ENCODE peak calls at places on chromosome 15, in seven cellular contexts. O is HepG2, K is spleen, L is body of pancreas, A is adrenal gland, E is uterus, V is esophagus squamous epithelium. Q is an unnamed sample.

GRCh38 chr15:101198820-101199219 is 53.0 kb downstream of the CHSY1 start:
- DNase-seq in A (no peak), L (no peak), V (no peak), O (no peak), K (no peak), E (no peak), Q (no peak)

GRCh38 chr15:71752604-71753289 is 57.6 kb upstream of the NR2E3 start:
- DNase-seq in O (peak; percentile 44), E (no peak), A (peak; percentile 56), K (no peak), V (no peak), L (peak; percentile 67), Q (peak; percentile 47)

GRCh38 chr15:56757884-56758283 is 24.6 kb upstream of the ZNF280D start:
- DNase-seq in E (no peak), L (no peak), K (no peak), A (no peak), V (no peak), O (no peak), Q (no peak)

GRCh38 chr15:100672959-100673358 is 70.6 kb downstream of the ASB7 start:
- DNase-seq in L (no peak), A (no peak), K (no peak), V (no peak), O (no peak), E (peak; percentile 11), Q (no peak)

GRCh38 chr15:101463265-101463664 is 26.2 kb downstream of the PCSK6 start:
- DNase-seq in L (no peak), A (no peak), V (no peak), E (no peak), O (no peak), K (no peak), Q (no peak)

GRCh38 chr15:32898991-32899613 is 181.3 kb downstream of the GREM1 start:
- DNase-seq in L (no peak), O (no peak), E (no peak), A (no peak), V (no peak), K (peak; percentile 79), Q (no peak)

GRCh38 chr15:34855397-34855796 is 60.0 kb upstream of the ACTC1 start:
- DNase-seq in O (no peak), K (no peak), L (no peak), V (no peak), E (no peak), A (no peak), Q (no peak)

GRCh38 chr15:95937128-95937528 is 393.4 kb upstream of the NR2F2 start:
- DNase-seq in V (no peak), L (no peak), E (no peak), A (no peak), O (no peak), K (no peak), Q (no peak)

GRCh38 chr15:67511606-67512005 is 9.3 kb upstream of the C15orf61 start:
- DNase-seq in L (no peak), A (no peak), O (no peak), E (no peak), K (no peak), V (no peak), Q (no peak)

GRCh38 chr15:71316911-71317310 is 201.6 kb downstream of the THSD4 start:
- DNase-seq in V (no peak), O (no peak), A (no peak), K (no peak), L (no peak), E (no peak), Q (no peak)

GRCh38 chr15:67050062-67050461 is 15.3 kb upstream of the SMAD3 start:
- DNase-seq in K (no peak), V (no peak), O (no peak), A (no peak), E (peak; percentile 38), L (no peak), Q (no peak)

GRCh38 chr15:62625421-62626033 is 417.0 kb upstream of the TPM1 start:
- DNase-seq in E (no peak), K (no peak), V (no peak), L (no peak), O (no peak), A (no peak), Q (no peak)
- H3K27ac ChIP-seq in E (peak overlapping the region; percentile 27), K (no peak overlapping the region), V (peak overlapping the region; percentile 34), L (no peak overlapping the region), O (no peak overlapping the region), A (peak overlapping the region; percentile 15), Q (no peak overlapping the region)

GRCh38 chr15:75454471-75455418 is 3.3 kb upstream of the SIN3A start:
- DNase-seq in A (peak; percentile 84), E (no peak), K (peak; percentile 96), O (no peak), V (peak; percentile 36), L (peak; percentile 54), Q (peak; percentile 35)

GRCh38 chr15:75455982-75456531 is 4.6 kb upstream of the SIN3A start:
- DNase-seq in E (no peak), K (no peak), V (no peak), L (peak; percentile 59), A (no peak), O (peak; percentile 40), Q (no peak)

GRCh38 chr15:75456710-75457109 is 5.2 kb upstream of the SIN3A start:
- DNase-seq in E (no peak), K (no peak), O (no peak), V (no peak), A (no peak), L (no peak), Q (no peak)

GRCh38 chr15:75453703-75454470 is 2.4 kb upstream of the SIN3A start:
- DNase-seq in K (peak; percentile 99), V (peak; percentile 95), A (peak; percentile 98), O (peak; percentile 100), L (peak; percentile 98), E (peak; percentile 98), Q (peak; percentile 99)

GRCh38 chr15:75455424-75455981 is 4.0 kb upstream of the SIN3A start:
- DNase-seq in K (peak; percentile 96), A (peak; percentile 91), O (peak; percentile 69), E (peak; percentile 89), V (peak; percentile 39), L (peak; percentile 92), Q (peak; percentile 92)
- TF ChIP-seq POLR2A in K (no peak), A (no peak), O (no peak), E (peak; percentile 72), V (peak; percentile 26), L (peak; percentile 86), Q (peak; percentile 89)

GRCh38 chr15:89138999-89139612 is 50.9 kb downstream of the ABHD2 start:
- DNase-seq in V (no peak), E (no peak), L (no peak), O (peak; percentile 47), A (no peak), K (no peak), Q (no peak)

GRCh38 chr15:89136084-89136806 is 48.0 kb downstream of the ABHD2 start:
- DNase-seq in V (no peak), L (no peak), E (no peak), A (no peak), K (no peak), O (no peak), Q (no peak)

GRCh38 chr15:89136818-89137772 is 48.8 kb downstream of the ABHD2 start:
- DNase-seq in A (no peak), V (no peak), E (no peak), L (peak; percentile 64), O (peak; percentile 95), K (peak; percentile 80), Q (no peak)

GRCh38 chr15:89139613-89140499 is 51.6 kb downstream of the ABHD2 start:
- DNase-seq in V (no peak), A (no peak), E (no peak), K (no peak), O (peak; percentile 62), L (peak; percentile 48), Q (no peak)

DNA sequence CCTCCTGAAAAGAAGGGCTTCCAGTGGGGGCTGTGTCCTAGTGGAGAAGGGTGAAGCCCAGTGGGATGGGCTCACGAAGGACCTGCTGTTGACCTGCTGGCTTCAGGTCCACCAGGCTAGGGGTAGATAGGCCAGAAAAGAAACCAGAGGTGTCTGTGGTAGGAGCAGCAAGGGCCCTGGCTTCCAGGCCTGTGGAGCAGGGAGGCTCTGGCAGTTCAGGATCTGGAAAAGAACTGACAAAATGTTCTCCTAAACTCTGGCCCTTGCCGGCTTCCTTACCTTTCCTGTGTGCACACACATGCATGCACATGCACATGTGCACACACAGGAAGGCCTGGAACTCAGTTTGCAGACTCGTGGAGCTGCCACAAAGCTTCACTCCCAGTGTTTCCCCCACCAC is 49.7 kb downstream of the ABHD2 start:
- DNase-seq in V (no peak), A (no peak), E (no peak), K (no peak), O (no peak), L (no peak), Q (no peak)
- H3K4me1 ChIP-seq in V (peaks cover 61% of the 10 kb centered on the region), A (peaks cover 91% of the 10 kb centered on the region), E (peaks cover 6% of the 10 kb centered on the region), K (peaks cover 67% of the 10 kb centered on the region), O (peaks cover 99% of the 10 kb centered on the region), L (peaks cover 71% of the 10 kb centered on the region), Q (peaks cover 20% of the 10 kb centered on the region)

GRCh38 chr15:70081612-70082011 is 16.1 kb downstream of the TLE3 start:
- DNase-seq in A (no peak), E (no peak), L (no peak), K (no peak), V (no peak), O (no peak), Q (no peak)
- H3K27ac ChIP-seq in A (no peak overlapping the region), E (no peak overlapping the region), L (no peak overlapping the region), K (no peak overlapping the region), V (no peak overlapping the region), O (no peak overlapping the region), Q (no peak overlapping the region)

GRCh38 chr15:83092309-83092976 is 15.0 kb upstream of the TM6SF1 start:
- DNase-seq in V (peak; percentile 25), L (peak; percentile 25), E (peak; percentile 34), K (no peak), A (no peak), O (no peak), Q (no peak)
- TF ChIP-seq POLR2A in V (no peak), L (peak; percentile 51), E (no peak), K (no peak), A (peak; percentile 37), O (no peak), Q (no peak)

GRCh38 chr15:78007965-78008886 is 69.3 kb downstream of the TBC1D2B start:
- DNase-seq in A (peak; percentile 84), V (no peak), O (no peak), K (no peak), E (peak; percentile 85), L (peak; percentile 98), Q (peak; percentile 63)
- H3K4me1 ChIP-seq in A (peaks cover 60% of the 10 kb centered on the region), V (peaks cover 59% of the 10 kb centered on the region), O (peaks cover 15% of the 10 kb centered on the region), K (peaks cover 16% of the 10 kb centered on the region), E (peaks cover 15% of the 10 kb centered on the region), L (peaks cover 99% of the 10 kb centered on the region), Q (peaks cover 46% of the 10 kb centered on the region)

GRCh38 chr15:74129411-74130088 is 836 bp upstream of the ISLR2 start:
- DNase-seq in V (no peak), L (no peak), A (no peak), E (no peak), O (no peak), K (peak; percentile 57), Q (no peak)
- H3K27ac ChIP-seq in V (no peak overlapping the region), L (no peak overlapping the region), A (no peak overlapping the region), E (no peak overlapping the region), O (no peak overlapping the region), K (no peak overlapping the region), Q (no peak overlapping the region)